ENCODE peak calls at places on chromosomes 5 and 9, in seven cellular contexts. O is activated effector memory CD4-positive, alpha-beta T cell treated with anti-CD3 and anti-CD28 coated beads, Interleukin-2, amount 50 U/mL, for 16 hours; Q is A549; P is epithelial cell of esophagus; C is stimulated activated naive CD8-positive, alpha-beta T cell treated with anti-CD3 and anti-CD28 coated beads, Interleukin-15, amount 100 ng/mL, for 72 hours; Z is stimulated activated CD4-positive, alpha-beta T cell treated with anti-CD3 and anti-CD28 coated beads, TNF-alpha, amount 100 ng/mL, for 48 hours; H is dorsolateral prefrontal cortex. F is an unnamed sample.

GRCh38 chr5:134125195-134126015 is 10.9 kb downstream of the TCF7 start:
- DNase-seq in O (peak; percentile 79), Q (no peak), P (peak; percentile 39), C (peak; percentile 58), Z (no peak), H (peak; percentile 51), F (no peak)

GRCh38 chr9:110744753-110745522 is 76.3 kb downstream of the MUSK start:
- DNase-seq in O (no peak), Q (peak; percentile 67), P (peak; percentile 95), C (no peak), Z (no peak), H (no peak), F (no peak)

GRCh38 chr5:146447734-146448380 is 724 bp downstream of the TCERG1 start:
- DNase-seq in O (no peak), Q (no peak), P (peak; percentile 76), C (peak; percentile 58), Z (peak; percentile 12), H (no peak), F (peak; percentile 12)

GRCh38 chr5:28779161-28779754 is 1740.9 kb upstream of the CDH9 start:
- DNase-seq in O (no peak), Q (peak; percentile 5), P (peak; percentile 46), C (no peak), Z (no peak), H (no peak), F (no peak)

GRCh38 chr5:154202379-154203260 is 12.1 kb downstream of the GALNT10 start:
- DNase-seq in O (peak; percentile 79), Q (no peak), P (no peak), C (peak; percentile 62), Z (no peak), H (no peak), F (peak; percentile 33)

GRCh38 chr5:177496111-177497010 is 1.0 kb downstream of the PDLIM7 start:
- DNase-seq in O (no peak), Q (peak; percentile 93), P (peak; percentile 86), C (peak; percentile 40), Z (no peak), H (no peak), F (no peak)

GRCh38 chr9:77597057-77597456 is 51.1 kb downstream of the GNA14 start:
- DNase-seq in O (no peak), Q (no peak), P (no peak), C (no peak), Z (no peak), H (no peak), F (no peak)

GRCh38 chr5:61840354-61840753 is 465.7 kb upstream of the KIF2A start:
- DNase-seq in O (no peak), Q (no peak), P (peak; percentile 15), C (no peak), Z (no peak), H (no peak), F (no peak)

GRCh38 chr9:3876553-3876952 is 350.8 kb upstream of the RFX3 start:
- DNase-seq in O (no peak), Q (no peak), P (no peak), C (no peak), Z (no peak), H (no peak), F (no peak)

GRCh38 chr5:152113401-152113800 is 188.8 kb upstream of the GLRA1 start:
- DNase-seq in O (peak; percentile 77), Q (no peak), P (no peak), C (peak; percentile 80), Z (peak; percentile 20), H (no peak), F (peak; percentile 67)

GRCh38 chr9:34869390-34869789 is 88.7 kb upstream of the PHF24 start:
- DNase-seq in O (no peak), Q (no peak), P (peak; percentile 75), C (no peak), Z (no peak), H (no peak), F (no peak)

GRCh38 chr5:122421379-122422081 is 109.5 kb downstream of the SNCAIP start:
- DNase-seq in O (no peak), Q (no peak), P (no peak), C (no peak), Z (no peak), H (no peak), F (no peak)

GRCh38 chr9:14687042-14687719 is 6.1 kb downstream of the ZDHHC21 start:
- DNase-seq in O (no peak), Q (no peak), P (peak; percentile 55), C (no peak), Z (no peak), H (no peak), F (no peak)

GRCh38 chr9:119117409-119117808 is 251.8 kb downstream of the BRINP1 start:
- DNase-seq in O (no peak), Q (no peak), P (no peak), C (no peak), Z (no peak), H (no peak), F (no peak)